ENCODE peak calls at places on chromosome 20, in seven cellular contexts. D is testis, R is heart left ventricle, G is iPS DF 6.9, J is mammary epithelial cell, S is adrenal gland, W is SK-N-SH. P is an unnamed sample.

GRCh38 chr20:10832146-10832545 is 158.3 kb upstream of the JAG1 start:
- DNase-seq in R (no peak), J (peak; percentile 59), S (no peak), W (no peak), D (no peak), G (no peak), P (no peak)

GRCh38 chr20:23200914-23201313 is 114.8 kb upstream of the CD93 start:
- DNase-seq in S (peak; percentile 51), W (peak; percentile 16), D (no peak), J (peak; percentile 45), G (peak; percentile 43), R (no peak), P (peak; percentile 1)

GRCh38 chr20:42406826-42407225 is 782.9 kb downstream of the PTPRT start:
- DNase-seq in G (no peak), D (no peak), J (no peak), R (no peak), W (no peak), S (no peak), P (no peak)

GRCh38 chr20:60055740-60056139 is 97.5 kb downstream of the CDH26 start:
- DNase-seq in S (peak; percentile 49), J (peak; percentile 30), R (peak; percentile 78), G (no peak), W (no peak), D (no peak), P (peak; percentile 55)

GRCh38 chr20:57266251-57267157 is at the start of gene BMP7:
- DNase-seq in G (no peak), R (no peak), S (no peak), W (peak; percentile 79), J (peak; percentile 33), D (peak; percentile 28), P (no peak)

GRCh38 chr20:26207237-26207966 is 510.7 kb upstream of the ZNF337 start:
- DNase-seq in W (no peak), S (no peak), J (no peak), R (no peak), G (no peak), D (no peak), P (no peak)

GRCh38 chr20:41366546-41367392 is at the start of gene EMILIN3:
- DNase-seq in R (no peak), S (no peak), G (no peak), W (peak; percentile 85), D (no peak), J (no peak), P (no peak)

GRCh38 chr20:59751075-59751711 is 146.9 kb downstream of the PHACTR3 start:
- DNase-seq in D (peak; percentile 84), G (no peak), J (peak; percentile 42), R (peak; percentile 87), W (peak; percentile 92), S (peak; percentile 80), P (no peak)

GRCh38 chr20:38853759-38854158 is 48.3 kb downstream of the PPP1R16B start:
- DNase-seq in J (no peak), D (peak; percentile 34), S (no peak), G (no peak), R (no peak), W (no peak), P (no peak)

GRCh38 chr20:57697540-57697939 is 12.3 kb downstream of the PMEPA1 start:
- DNase-seq in D (no peak), S (no peak), R (no peak), W (no peak), G (no peak), J (no peak), P (no peak)

GRCh38 chr20:58072695-58073671 is 155.5 kb downstream of the ANKRD60 start:
- DNase-seq in S (peak; percentile 3), R (no peak), J (no peak), G (no peak), D (no peak), W (no peak), P (no peak)

GRCh38 chr20:2693996-2694471 is 1.5 kb downstream of the EBF4 start:
- DNase-seq in G (no peak), W (peak; percentile 73), R (no peak), J (no peak), D (peak; percentile 13), S (peak; percentile 21), P (no peak)

GRCh38 chr20:43736588-43737091 is 9.8 kb upstream of the GTSF1L start:
- DNase-seq in J (no peak), D (no peak), W (no peak), R (no peak), G (no peak), S (no peak), P (no peak)

GRCh38 chr20:57814529-57814928 is 104.7 kb upstream of the PMEPA1 start:
- DNase-seq in G (no peak), J (no peak), S (no peak), R (no peak), D (peak; percentile 55), W (no peak), P (no peak)

GRCh38 chr20:16474342-16474741 is 98.9 kb downstream of the KIF16B start:
- DNase-seq in D (no peak), J (no peak), S (no peak), R (no peak), G (no peak), W (no peak), P (no peak)

GRCh38 chr20:59153355-59153681 is 10.3 kb upstream of the ZNF831 start:
- DNase-seq in R (no peak), J (no peak), G (no peak), D (peak; percentile 82), W (no peak), S (peak; percentile 33), P (no peak)

GRCh38 chr20:23702021-23702420 is 13.2 kb upstream of the CST4 start:
- DNase-seq in J (no peak), S (no peak), G (no peak), W (no peak), R (no peak), D (no peak), P (no peak)

GRCh38 chr20:25081065-25081729 is 744 bp downstream of the VSX1 start:
- DNase-seq in S (no peak), W (peak; percentile 64), D (peak; percentile 71), R (no peak), G (no peak), J (no peak), P (peak; percentile 49)

GRCh38 chr20:400451-401275 is 7.4 kb upstream of the RBCK1 start:
- DNase-seq in W (peak; percentile 53), D (no peak), G (no peak), S (no peak), J (peak; percentile 68), R (no peak), P (no peak)

GRCh38 chr20:41734506-41734945 is 116.3 kb upstream of the CHD6 start:
- DNase-seq in G (peak; percentile 63), W (peak; percentile 64), D (peak; percentile 71), J (peak; percentile 35), S (peak; percentile 59), R (no peak), P (peak; percentile 22)

GRCh38 chr20:31719644-31720485 is 2.8 kb downstream of the BCL2L1 start:
- DNase-seq in J (no peak), R (no peak), W (no peak), G (no peak), S (no peak), D (no peak), P (no peak)

GRCh38 chr20:4922186-4922585 is 79.1 kb downstream of the SLC23A2 start:
- DNase-seq in S (no peak), W (no peak), G (no peak), R (no peak), D (no peak), J (no peak), P (no peak)

GRCh38 chr20:51326241-51326819 is 216.2 kb downstream of the NFATC2 start:
- DNase-seq in G (no peak), R (no peak), D (peak; percentile 75), S (peak; percentile 57), J (no peak), W (peak; percentile 52), P (peak; percentile 28)

GRCh38 chr20:63651942-63652191 is 1.4 kb downstream of the STMN3 start:
- DNase-seq in W (peak; percentile 51), G (no peak), R (no peak), D (no peak), S (no peak), J (no peak), P (no peak)
- H3K27ac ChIP-seq in W (peak overlapping the region; percentile 92), G (no peak overlapping the region), R (no peak overlapping the region), D (no peak overlapping the region), S (peak overlapping the region; percentile 76), J (no peak overlapping the region), P (peak overlapping the region; percentile 24)

GRCh38 chr20:63121246-63121645 is 94.7 kb downstream of the YTHDF1 start:
- DNase-seq in J (no peak), S (no peak), D (no peak), R (peak; percentile 47), G (no peak), W (no peak), P (no peak)

GRCh38 chr20:63123326-63123725 is 92.6 kb downstream of the YTHDF1 start:
- DNase-seq in G (no peak), S (no peak), J (no peak), R (peak; percentile 47), W (no peak), D (no peak), P (no peak)

GRCh38 chr20:63120286-63121090 is 95.4 kb downstream of the YTHDF1 start:
- DNase-seq in R (peak; percentile 40), W (no peak), G (no peak), J (no peak), S (no peak), D (no peak), P (no peak)

GRCh38 chr20:63122626-63123025 is 93.3 kb downstream of the YTHDF1 start:
- DNase-seq in G (no peak), W (no peak), R (peak; percentile 11), J (no peak), D (no peak), S (no peak), P (no peak)

GRCh38 chr20:63121749-63122405 is 94.1 kb downstream of the YTHDF1 start:
- DNase-seq in S (no peak), W (no peak), R (peak; percentile 51), J (no peak), G (no peak), D (no peak), P (no peak)
- H3K27me3 ChIP-seq in S (peaks cover 4% of the 10 kb centered on the region), W (peaks cover 46% of the 10 kb centered on the region), R (no peaks in the 10 kb centered on the region), J (no peaks in the 10 kb centered on the region), G (no peaks in the 10 kb centered on the region), D (no peaks in the 10 kb centered on the region), P (no peaks in the 10 kb centered on the region)

GRCh38 chr20:54995021-54995420 is 519.6 kb downstream of the DOK5 start:
- DNase-seq in S (no peak), D (no peak), R (no peak), G (no peak), J (no peak), W (no peak), P (no peak)
- H3K9me3 ChIP-seq in S (no peaks in the 10 kb centered on the region), D (no peaks in the 10 kb centered on the region), R (no peaks in the 10 kb centered on the region), G (no peaks in the 10 kb centered on the region), J (no peaks in the 10 kb centered on the region), W (peaks cover 6% of the 10 kb centered on the region), P (no peaks in the 10 kb centered on the region)

DNA sequence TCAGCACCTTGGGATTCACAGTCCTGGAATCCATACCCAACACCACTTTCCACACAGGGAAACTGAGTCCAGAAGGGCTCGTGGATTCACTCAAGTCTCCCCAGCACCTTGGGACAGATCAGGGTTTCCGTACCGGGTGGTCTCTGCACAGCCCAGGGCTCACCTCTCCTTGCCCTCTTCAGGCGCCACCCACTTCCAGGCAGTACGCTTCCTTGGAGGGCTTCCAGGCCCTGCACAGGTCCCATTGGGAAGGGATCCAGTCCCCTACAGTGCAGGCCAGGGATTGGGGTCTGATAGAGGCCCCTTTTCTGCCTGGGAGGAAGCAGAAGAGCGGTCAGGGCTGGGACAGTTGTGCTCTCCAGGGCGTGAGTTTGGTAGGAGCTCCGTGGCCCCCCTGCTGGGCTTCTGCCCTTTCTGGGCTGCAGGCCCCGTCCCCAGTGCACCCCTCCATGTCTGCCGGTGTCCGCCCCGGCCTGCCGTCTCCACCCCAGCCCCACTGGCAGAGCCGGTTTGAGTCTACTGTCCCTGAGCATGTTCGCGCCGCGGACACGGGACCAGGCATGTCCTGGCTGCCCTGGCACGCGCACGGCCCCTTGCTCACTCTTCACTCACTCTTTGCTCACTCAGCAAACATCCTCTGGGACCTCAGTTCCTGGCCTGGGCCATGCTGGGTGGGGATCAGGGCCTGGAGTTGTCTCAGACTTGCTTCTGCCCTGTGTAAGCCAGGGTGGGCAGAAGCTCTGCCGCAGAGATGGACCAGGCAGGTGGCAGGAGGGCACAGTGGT is 12.6 kb downstream of the SRC start:
- DNase-seq in J (peak; percentile 91), D (no peak), W (peak; percentile 19), R (no peak), G (no peak), S (no peak), P (no peak)
- H3K27ac ChIP-seq in J (peak overlapping the region; percentile 31), D (peak overlapping the region; percentile 50), W (peak overlapping the region; percentile 65), R (no peak overlapping the region), G (no peak overlapping the region), S (peak overlapping the region; percentile 57), P (no peak overlapping the region)